ENCODE peak calls at places on chromosomes 3 and 15, in five cellular contexts. One of them, this sample, is unnamed.

GRCh38 chr15:70127288-70127746 is 29.6 kb upstream of the TLE3 start:
- DNase-seq in activated T-cell treated with anti-CD3 and anti-CD28 coated beads for 24 hours: no peak
- DNase-seq in kidney tubule cell: peak
- DNase-seq in BE2C: no peak
- DNase-seq in stomach: peak
- DNase-seq in this sample: peak

GRCh38 chr3:177307391-177307790 is 110.1 kb upstream of the TBL1XR1 start:
- DNase-seq in activated T-cell treated with anti-CD3 and anti-CD28 coated beads for 24 hours: no peak
- DNase-seq in kidney tubule cell: no peak
- DNase-seq in BE2C: no peak
- DNase-seq in stomach: no peak
- DNase-seq in this sample: no peak

GRCh38 chr15:88657326-88658069 is 18.7 kb downstream of the ISG20 start:
- DNase-seq in activated T-cell treated with anti-CD3 and anti-CD28 coated beads for 24 hours: no peak
- DNase-seq in kidney tubule cell: peak
- DNase-seq in BE2C: peak
- DNase-seq in stomach: peak
- DNase-seq in this sample: peak

GRCh38 chr3:86229086-86229774 is 761.7 kb downstream of the VGLL3 start:
- DNase-seq in activated T-cell treated with anti-CD3 and anti-CD28 coated beads for 24 hours: no peak
- DNase-seq in kidney tubule cell: no peak
- DNase-seq in BE2C: no peak
- DNase-seq in stomach: no peak
- DNase-seq in this sample: no peak

GRCh38 chr3:34780973-34781372 is 858.4 kb upstream of the ARPP21 start:
- DNase-seq in activated T-cell treated with anti-CD3 and anti-CD28 coated beads for 24 hours: no peak
- DNase-seq in kidney tubule cell: no peak
- DNase-seq in BE2C: no peak
- DNase-seq in stomach: no peak
- DNase-seq in this sample: no peak

GRCh38 chr15:56608993-56609392 is 124.3 kb downstream of the ZNF280D start:
- DNase-seq in activated T-cell treated with anti-CD3 and anti-CD28 coated beads for 24 hours: no peak
- DNase-seq in kidney tubule cell: no peak
- DNase-seq in BE2C: no peak
- DNase-seq in stomach: no peak
- DNase-seq in this sample: no peak

GRCh38 chr3:127780536-127781400 is 41.5 kb downstream of the MGLL start:
- DNase-seq in activated T-cell treated with anti-CD3 and anti-CD28 coated beads for 24 hours: no peak
- DNase-seq in kidney tubule cell: no peak
- DNase-seq in BE2C: peak
- DNase-seq in stomach: no peak
- DNase-seq in this sample: no peak

GRCh38 chr3:184946922-184947321 is 135.0 kb downstream of the VPS8 start:
- DNase-seq in activated T-cell treated with anti-CD3 and anti-CD28 coated beads for 24 hours: no peak
- DNase-seq in kidney tubule cell: no peak
- DNase-seq in BE2C: no peak
- DNase-seq in stomach: no peak
- DNase-seq in this sample: no peak

GRCh38 chr3:184608209-184608608 is 46.6 kb downstream of the EPHB3 start:
- DNase-seq in activated T-cell treated with anti-CD3 and anti-CD28 coated beads for 24 hours: no peak
- DNase-seq in kidney tubule cell: no peak
- DNase-seq in BE2C: no peak
- DNase-seq in stomach: no peak
- DNase-seq in this sample: no peak

GRCh38 chr3:52532517-52532837 is 1.2 kb downstream of the NT5DC2 start:
- DNase-seq in activated T-cell treated with anti-CD3 and anti-CD28 coated beads for 24 hours: no peak
- DNase-seq in kidney tubule cell: peak
- DNase-seq in BE2C: peak
- DNase-seq in stomach: peak
- DNase-seq in this sample: peak

GRCh38 chr15:95676500-95676899 is 654.0 kb upstream of the NR2F2 start:
- DNase-seq in activated T-cell treated with anti-CD3 and anti-CD28 coated beads for 24 hours: no peak
- DNase-seq in kidney tubule cell: no peak
- DNase-seq in BE2C: no peak
- DNase-seq in stomach: no peak
- DNase-seq in this sample: no peak

GRCh38 chr3:24196526-24196925 is 251.4 kb downstream of the NR1D2 start:
- DNase-seq in activated T-cell treated with anti-CD3 and anti-CD28 coated beads for 24 hours: no peak
- DNase-seq in kidney tubule cell: peak
- DNase-seq in BE2C: no peak
- DNase-seq in stomach: no peak
- DNase-seq in this sample: peak

GRCh38 chr3:170367797-170368196 is 10.3 kb downstream of the SKIL start:
- DNase-seq in activated T-cell treated with anti-CD3 and anti-CD28 coated beads for 24 hours: no peak
- DNase-seq in kidney tubule cell: no peak
- DNase-seq in BE2C: no peak
- DNase-seq in stomach: no peak
- DNase-seq in this sample: no peak

GRCh38 chr15:91308855-91309254 is 208.8 kb downstream of the SV2B start:
- DNase-seq in activated T-cell treated with anti-CD3 and anti-CD28 coated beads for 24 hours: peak
- DNase-seq in kidney tubule cell: no peak
- DNase-seq in BE2C: no peak
- DNase-seq in stomach: no peak
- DNase-seq in this sample: no peak

GRCh38 chr15:27743638-27744037 is 355.5 kb downstream of the OCA2 start:
- DNase-seq in activated T-cell treated with anti-CD3 and anti-CD28 coated beads for 24 hours: no peak
- DNase-seq in kidney tubule cell: no peak
- DNase-seq in BE2C: no peak
- DNase-seq in stomach: no peak
- DNase-seq in this sample: no peak

GRCh38 chr15:32670624-32671022 is 29.1 kb downstream of the SCG5 start:
- DNase-seq in activated T-cell treated with anti-CD3 and anti-CD28 coated beads for 24 hours: no peak
- DNase-seq in kidney tubule cell: no peak
- DNase-seq in BE2C: no peak
- DNase-seq in stomach: no peak
- DNase-seq in this sample: no peak

GRCh38 chr3:22117751-22118346 is 366.8 kb upstream of the ZNF385D start:
- DNase-seq in activated T-cell treated with anti-CD3 and anti-CD28 coated beads for 24 hours: no peak
- DNase-seq in kidney tubule cell: peak
- DNase-seq in BE2C: no peak
- DNase-seq in stomach: no peak
- DNase-seq in this sample: peak

GRCh38 chr3:32297366-32297765 is 58.9 kb downstream of the CMTM8 start:
- DNase-seq in activated T-cell treated with anti-CD3 and anti-CD28 coated beads for 24 hours: peak
- DNase-seq in kidney tubule cell: no peak
- DNase-seq in BE2C: no peak
- DNase-seq in stomach: no peak
- DNase-seq in this sample: no peak

GRCh38 chr3:36969540-36970432 is 23.1 kb downstream of the EPM2AIP1 start:
- DNase-seq in activated T-cell treated with anti-CD3 and anti-CD28 coated beads for 24 hours: peak
- DNase-seq in kidney tubule cell: peak
- DNase-seq in BE2C: peak
- DNase-seq in stomach: no peak
- DNase-seq in this sample: peak

GRCh38 chr3:58562498-58562897 is 14.7 kb downstream of the FAM107A start:
- DNase-seq in activated T-cell treated with anti-CD3 and anti-CD28 coated beads for 24 hours: no peak
- DNase-seq in kidney tubule cell: no peak
- DNase-seq in BE2C: no peak
- DNase-seq in stomach: no peak
- DNase-seq in this sample: no peak

GRCh38 chr3:16290827-16291196 is 25.8 kb downstream of the OXNAD1 start:
- DNase-seq in activated T-cell treated with anti-CD3 and anti-CD28 coated beads for 24 hours: no peak
- DNase-seq in kidney tubule cell: no peak
- DNase-seq in BE2C: no peak
- DNase-seq in stomach: no peak
- DNase-seq in this sample: peak

GRCh38 chr15:59678171-59678570 is 10.9 kb downstream of the BNIP2 start:
- DNase-seq in activated T-cell treated with anti-CD3 and anti-CD28 coated beads for 24 hours: no peak
- DNase-seq in kidney tubule cell: no peak
- DNase-seq in BE2C: no peak
- DNase-seq in stomach: no peak
- DNase-seq in this sample: no peak

GRCh38 chr3:159620873-159621272 is 367.8 kb upstream of the IL12A start:
- DNase-seq in activated T-cell treated with anti-CD3 and anti-CD28 coated beads for 24 hours: no peak
- DNase-seq in kidney tubule cell: peak
- DNase-seq in BE2C: no peak
- DNase-seq in stomach: no peak
- DNase-seq in this sample: peak

GRCh38 chr3:15645740-15646490 is 44.4 kb downstream of the BTD start:
- DNase-seq in activated T-cell treated with anti-CD3 and anti-CD28 coated beads for 24 hours: no peak
- DNase-seq in kidney tubule cell: peak
- DNase-seq in BE2C: peak
- DNase-seq in stomach: no peak
- DNase-seq in this sample: peak

GRCh38 chr3:70201975-70202374 is 110.5 kb downstream of the MDFIC2 start:
- DNase-seq in activated T-cell treated with anti-CD3 and anti-CD28 coated beads for 24 hours: no peak
- DNase-seq in kidney tubule cell: no peak
- DNase-seq in BE2C: no peak
- DNase-seq in stomach: no peak
- DNase-seq in this sample: no peak

GRCh38 chr3:104673981-104674380 is 692.7 kb upstream of the ALCAM start:
- DNase-seq in activated T-cell treated with anti-CD3 and anti-CD28 coated beads for 24 hours: no peak
- DNase-seq in kidney tubule cell: no peak
- DNase-seq in BE2C: no peak
- DNase-seq in stomach: no peak
- DNase-seq in this sample: no peak

This sample was measured in M059J.